ENCODE peak calls at places on chromosomes 4 and X, in ten cellular contexts. S is C1 segment of cervical spinal cord, I is neuronal stem cell, K is cardiac septum, A is epithelial cell of proximal tubule, F is Ammon's horn, D is RWPE1, J is adipocyte, X is GM23338, Q is fibroblast of lung. E is an unnamed sample.

GRCh38 chr4:57442834-57443291 is 332.7 kb upstream of the IGFBP7 start:
- DNase-seq in S (peak), I (peak), K (no peak), A (no peak), F (peak), D (peak), J (peak), X (peak), Q (peak), E (peak)

GRCh38 chr4:99754756-99755155 is 61.9 kb upstream of the DAPP1 start:
- DNase-seq in S (no peak), I (no peak), K (no peak), A (no peak), F (no peak), D (no peak), J (peak), X (no peak), Q (peak), E (no peak)

GRCh38 chrX:37407736-37408135 is 58.6 kb downstream of the PRRG1 start:
- DNase-seq in S (no peak), I (no peak), K (no peak), A (no peak), F (no peak), D (no peak), J (peak), X (no peak), Q (no peak), E (no peak)

GRCh38 chrX:118823263-118824172 is at the start of gene ZCCHC12:
- DNase-seq in S (peak), I (peak), K (no peak), A (no peak), F (peak), D (peak), J (peak), X (peak), Q (peak), E (peak)

GRCh38 chr4:90357117-90357710 is 230.0 kb downstream of the CCSER1 start:
- DNase-seq in S (no peak), I (peak), K (no peak), A (peak), F (peak), D (peak), J (peak), X (peak), Q (peak), E (peak)

GRCh38 chrX:15877380-15877779 is 22.8 kb upstream of the AP1S2 start:
- DNase-seq in S (no peak), I (no peak), K (no peak), A (peak), F (no peak), D (no peak), J (peak), X (no peak), Q (peak), E (peak)

GRCh38 chr4:6701371-6701770 is 7.7 kb downstream of the S100P start:
- DNase-seq in S (no peak), I (no peak), K (no peak), A (no peak), F (no peak), D (no peak), J (no peak), X (peak), Q (no peak), E (no peak)

GRCh38 chrX:22534643-22535042 is 261.9 kb downstream of the CBLL2 start:
- DNase-seq in S (no peak), I (no peak), K (no peak), A (no peak), F (no peak), D (peak), J (peak), X (no peak), Q (peak), E (peak)

GRCh38 chr4:181968371-181968770 is 274.8 kb upstream of the TENM3 start:
- DNase-seq in S (no peak), I (no peak), K (no peak), A (no peak), F (no peak), D (peak), J (peak), X (no peak), Q (peak), E (peak)

GRCh38 chrX:109954333-109954732 is 48.6 kb upstream of the TMEM164 start:
- DNase-seq in S (no peak), I (no peak), K (no peak), A (no peak), F (no peak), D (peak), J (no peak), X (no peak), Q (no peak), E (peak)

GRCh38 chrX:151871244-151871643 is 41.4 kb upstream of the MAGEA4 start:
- DNase-seq in S (no peak), I (no peak), K (no peak), A (no peak), F (no peak), D (peak), J (peak), X (no peak), Q (peak), E (peak)

GRCh38 chr4:152352645-152353116 is 183.2 kb downstream of the FBXW7 start:
- DNase-seq in S (peak), I (peak), K (no peak), A (peak), F (peak), D (peak), J (peak), X (peak), Q (peak), E (peak)

GRCh38 chrX:38008658-38009057 is 2.3 kb downstream of the SYTL5 start:
- DNase-seq in S (no peak), I (no peak), K (no peak), A (no peak), F (no peak), D (no peak), J (no peak), X (no peak), Q (no peak), E (no peak)

GRCh38 chr4:141464366-141464765 is 172.0 kb upstream of the IL15 start:
- DNase-seq in S (no peak), I (no peak), K (no peak), A (no peak), F (no peak), D (no peak), J (peak), X (no peak), Q (no peak), E (no peak)

GRCh38 chr4:123449780-123450179 is 53.2 kb downstream of the SPRY1 start:
- DNase-seq in S (no peak), I (no peak), K (no peak), A (peak), F (no peak), D (peak), J (no peak), X (no peak), Q (peak), E (peak)

GRCh38 chr4:44447563-44448504 is 775 bp downstream of the KCTD8 start:
- DNase-seq in S (peak), I (peak), K (no peak), A (no peak), F (peak), D (peak), J (peak), X (peak), Q (peak), E (no peak)

GRCh38 chr4:101669138-101669831 is 121.2 kb upstream of the BANK1 start:
- DNase-seq in S (no peak), I (no peak), K (no peak), A (no peak), F (no peak), D (no peak), J (no peak), X (no peak), Q (no peak), E (no peak)

GRCh38 chr4:119872344-119873031 is 194.2 kb downstream of the MAD2L1 start:
- DNase-seq in S (no peak), I (no peak), K (no peak), A (peak), F (no peak), D (no peak), J (no peak), X (no peak), Q (no peak), E (no peak)

GRCh38 chrX:147602297-147602696 is 309.4 kb upstream of the FMR1 start:
- DNase-seq in S (no peak), I (no peak), K (no peak), A (no peak), F (peak), D (no peak), J (no peak), X (peak), Q (no peak), E (no peak)

GRCh38 chrX:108121291-108121690 is 29.7 kb downstream of the ATG4A start:
- DNase-seq in S (no peak), I (no peak), K (no peak), A (no peak), F (no peak), D (no peak), J (no peak), X (no peak), Q (no peak), E (no peak)

GRCh38 chr4:120841580-120841979 is 80.9 kb downstream of the PRDM5 start:
- DNase-seq in S (no peak), I (no peak), K (no peak), A (no peak), F (no peak), D (no peak), J (peak), X (no peak), Q (peak), E (no peak)

GRCh38 chr4:88007304-88008132 is at the start of gene PKD2:
- DNase-seq in S (peak), I (peak), K (peak), A (no peak), F (peak), D (peak), J (peak), X (peak), Q (peak), E (peak)

GRCh38 chr4:157220026-157220881 is at the start of gene GRIA2:
- DNase-seq in S (peak), I (peak), K (no peak), A (no peak), F (peak), D (peak), J (peak), X (peak), Q (peak), E (peak)

GRCh38 chr4:186366326-186366725 is 100.3 kb downstream of the F11 start:
- DNase-seq in S (no peak), I (no peak), K (no peak), A (no peak), F (no peak), D (no peak), J (no peak), X (peak), Q (no peak), E (no peak)

GRCh38 chr4:181566490-181566889 is 676.7 kb upstream of the TENM3 start:
- DNase-seq in S (no peak), I (no peak), K (no peak), A (no peak), F (no peak), D (no peak), J (peak), X (no peak), Q (peak), E (peak)

E was measured in AG08395.